ENCODE peak calls at places on chromosomes 11 and 22, in seven cellular contexts. O is mesendoderm, S is trophoblast cell, N is H1, M is neuronal stem cell, U is IMR-90, W is mesenchymal stem cell. V is an unnamed sample.
A peak's percentile ranks its signal among the peaks of the same experiment; 100 is the strongest.

GRCh38 chr11:117197516-117198456 is 1.4 kb upstream of the TAGLN start:
- DNase-seq in O (peak; percentile 90), W (no peak), M (no peak), S (no peak), U (peak; percentile 32), N (peak; percentile 77), V (peak; percentile 87)

GRCh38 chr11:60345489-60345888 is 18.4 kb downstream of the MS4A6E start:
- DNase-seq in N (peak; percentile 17), O (peak; percentile 59), M (no peak), S (peak; percentile 47), U (no peak), W (peak; percentile 45), V (peak; percentile 59)

GRCh38 chr11:28627690-28628255 is 519.6 kb downstream of the METTL15 start:
- DNase-seq in W (no peak), N (no peak), M (peak; percentile 23), U (no peak), O (peak; percentile 10), S (no peak), V (no peak)

GRCh38 chr22:36208934-36209333 is 7.3 kb upstream of the APOL4 start:
- DNase-seq in W (no peak), M (no peak), S (peak; percentile 93), O (no peak), N (no peak), U (no peak), V (no peak)

GRCh38 chr22:37636186-37636948 is 3.1 kb upstream of the SH3BP1 start:
- DNase-seq in N (no peak), O (peak; percentile 67), W (peak; percentile 91), S (no peak), M (no peak), U (peak; percentile 75), V (no peak)

GRCh38 chr11:83219095-83219494 is 25.6 kb downstream of the ANKRD42 start:
- DNase-seq in U (no peak), O (peak; percentile 58), S (no peak), W (no peak), N (no peak), M (no peak), V (peak; percentile 53)

GRCh38 chr11:128424271-128424709 is 163.1 kb downstream of the ETS1 start:
- DNase-seq in W (no peak), S (no peak), O (peak; percentile 32), N (no peak), U (no peak), M (no peak), V (no peak)

GRCh38 chr22:43136801-43137200 is 6.4 kb downstream of the MCAT start:
- DNase-seq in U (no peak), W (no peak), S (no peak), N (no peak), M (no peak), O (no peak), V (no peak)

GRCh38 chr11:14980854-14981253 is 8.7 kb upstream of the CALCA start:
- DNase-seq in S (peak; percentile 72), W (no peak), M (no peak), O (no peak), N (no peak), U (peak; percentile 69), V (no peak)

GRCh38 chr11:66473167-66473566 is 6.5 kb downstream of the PELI3 start:
- DNase-seq in M (no peak), W (no peak), O (no peak), U (no peak), S (no peak), N (no peak), V (no peak)

GRCh38 chr11:43951231-43951630 is 8.8 kb downstream of the C11orf96 start:
- DNase-seq in N (no peak), M (no peak), W (no peak), U (no peak), O (peak; percentile 69), S (no peak), V (peak; percentile 12)

GRCh38 chr11:33135216-33135615 is 26.1 kb downstream of the CSTF3 start:
- DNase-seq in S (no peak), N (no peak), U (peak; percentile 85), M (no peak), W (peak; percentile 84), O (peak; percentile 22), V (no peak)

GRCh38 chr11:76810151-76810853 is 27.1 kb downstream of the TSKU start:
- DNase-seq in U (no peak), O (no peak), N (no peak), W (peak; percentile 54), M (no peak), S (peak; percentile 38), V (no peak)

GRCh38 chr11:26841818-26842457 is 120.1 kb upstream of the SLC5A12 start:
- DNase-seq in M (no peak), O (no peak), N (no peak), U (peak; percentile 60), W (peak; percentile 64), S (no peak), V (no peak)

GRCh38 chr11:104968856-104969776 is 742 bp upstream of the CASP4 start:
- DNase-seq in N (peak; percentile 21), S (peak; percentile 67), M (no peak), O (peak; percentile 62), U (peak; percentile 34), W (peak; percentile 32), V (peak; percentile 67)

GRCh38 chr11:47111318-47111804 is 65.3 kb downstream of the ARFGAP2 start:
- DNase-seq in M (no peak), U (no peak), W (no peak), O (no peak), N (no peak), S (no peak), V (no peak)

GRCh38 chr11:13423372-13423771 is 39.6 kb downstream of the BTBD10 start:
- DNase-seq in N (no peak), W (no peak), O (no peak), S (no peak), M (no peak), U (no peak), V (no peak)

GRCh38 chr22:41816871-41817270 is 16.0 kb upstream of the SREBF2 start:
- DNase-seq in M (no peak), U (no peak), W (no peak), N (no peak), O (no peak), S (peak; percentile 95), V (no peak)

GRCh38 chr11:4071828-4072421 is 22.7 kb upstream of the RRM1 start:
- DNase-seq in N (no peak), U (no peak), W (peak; percentile 51), S (peak; percentile 34), M (peak; percentile 31), O (peak; percentile 14), V (no peak)

GRCh38 chr11:659532-660085 is 22.5 kb downstream of the DRD4 start:
- DNase-seq in O (no peak), W (no peak), U (no peak), M (no peak), N (no peak), S (no peak), V (no peak)

GRCh38 chr11:46663277-46663940 is 37.0 kb downstream of the ARHGAP1 start:
- DNase-seq in U (peak; percentile 30), W (no peak), O (no peak), S (peak; percentile 79), M (no peak), N (no peak), V (no peak)

GRCh38 chr11:819129-819931 is 616 bp downstream of the PNPLA2 start:
- DNase-seq in U (peak; percentile 73), S (peak; percentile 90), N (no peak), M (peak; percentile 87), W (peak; percentile 86), O (peak; percentile 90), V (peak; percentile 90)

GRCh38 chr11:3153291-3153861 is 11.7 kb downstream of the OSBPL5 start:
- DNase-seq in W (peak; percentile 97), U (peak; percentile 97), S (no peak), M (no peak), O (peak; percentile 33), N (no peak), V (no peak)

GRCh38 chr11:133934599-133935550 is 21.9 kb downstream of the IGSF9B start:
- DNase-seq in M (peak; percentile 69), U (peak; percentile 19), O (peak; percentile 84), S (peak; percentile 41), N (no peak), W (no peak), V (no peak)

GRCh38 chr11:120125005-120125404 is 12.9 kb downstream of the TRIM29 start:
- DNase-seq in U (peak; percentile 25), N (no peak), S (peak; percentile 83), W (peak; percentile 68), O (peak; percentile 42), M (no peak), V (no peak)

GRCh38 chr11:115060840-115061239 is 382.5 kb downstream of the NXPE2 start:
- DNase-seq in U (no peak), O (no peak), W (no peak), N (no peak), M (no peak), S (no peak), V (no peak)
- H3K18ac ChIP-seq in U (no peak overlapping the region), O (no peak overlapping the region), W (no peak overlapping the region), N (no peak overlapping the region), M (peak overlapping the region; percentile 11), S (no peak overlapping the region), V (no peak overlapping the region)

GRCh38 chr11:106311531-106312230 is 234.2 kb downstream of the AASDHPPT start:
- DNase-seq in N (no peak), W (no peak), U (no peak), O (no peak), M (no peak), S (peak; percentile 86), V (no peak)

GRCh38 chr11:106304274-106304673 is 226.8 kb downstream of the AASDHPPT start:
- DNase-seq in W (peak; percentile 63), O (no peak), M (no peak), N (no peak), S (peak; percentile 87), U (peak; percentile 66), V (no peak)

GRCh38 chr11:106306942-106307341 is 229.5 kb downstream of the AASDHPPT start:
- DNase-seq in N (no peak), M (no peak), U (no peak), O (no peak), S (peak; percentile 40), W (no peak), V (no peak)

GRCh38 chr11:106305458-106305857 is 228.0 kb downstream of the AASDHPPT start:
- DNase-seq in U (no peak), S (peak; percentile 76), N (no peak), O (no peak), M (no peak), W (no peak), V (no peak)

GRCh38 chr11:106309070-106309684 is 231.7 kb downstream of the AASDHPPT start:
- DNase-seq in O (no peak), W (peak; percentile 42), M (no peak), S (no peak), N (no peak), U (no peak), V (no peak)
- H3K18ac ChIP-seq in O (no peak overlapping the region), W (no peak overlapping the region), M (no peak overlapping the region), S (no peak overlapping the region), N (no peak overlapping the region), U (no peak overlapping the region), V (no peak overlapping the region)

GRCh38 chr11:6799402-6799801 is at the start of gene OR6A2:
- DNase-seq in U (peak; percentile 47), W (peak; percentile 7), N (no peak), S (no peak), O (peak; percentile 23), M (no peak), V (no peak)
- H3K18ac ChIP-seq in U (no peak within 1 kb of the TSS), W (no peak within 1 kb of the TSS), N (no peak within 1 kb of the TSS), S (no peak within 1 kb of the TSS), O (no peak within 1 kb of the TSS), M (no peak within 1 kb of the TSS), V (no peak within 1 kb of the TSS)

DNA sequence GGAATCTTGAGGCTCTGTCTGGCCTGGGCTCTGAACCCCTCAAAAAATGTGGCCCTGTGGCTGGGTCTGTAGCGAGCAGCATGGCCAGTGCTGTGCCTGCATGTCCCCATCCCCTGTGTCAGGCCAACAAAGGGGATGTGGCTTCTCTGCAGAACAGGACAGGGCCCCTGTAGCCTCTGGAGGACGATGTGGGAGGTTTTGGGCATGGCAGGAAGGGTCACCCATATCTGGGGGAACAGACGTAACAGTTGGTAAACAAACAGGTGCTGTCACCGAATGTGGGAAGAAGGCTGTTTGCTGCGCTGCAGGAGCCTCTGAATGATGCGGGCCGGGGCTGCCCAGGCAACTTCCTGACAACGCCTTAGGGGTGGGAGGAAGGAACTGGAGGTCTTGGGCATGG is 35.0 kb downstream of the LRP5 start:
- DNase-seq in M (no peak), W (no peak), N (no peak), S (no peak), U (no peak), O (no peak), V (no peak)
- H3K18ac ChIP-seq in M (peak overlapping the region; percentile 60), W (no peak overlapping the region), N (no peak overlapping the region), S (peak overlapping the region; percentile 38), U (no peak overlapping the region), O (no peak overlapping the region), V (no peak overlapping the region)